ENCODE peak calls at places on chromosomes 2 and 18, in four cellular contexts. F is B cell, R is endothelial cell, S is cardiac fibroblast. G is an unnamed sample.

GRCh38 chr2:46268986-46269385 is 28.2 kb upstream of the EPAS1 start:
- DNase-seq in F (no peak), R (no peak), S (peak), G (no peak)

GRCh38 chr2:9497017-9497416 is 22.7 kb downstream of the IAH1 start:
- DNase-seq in F (no peak), R (no peak), S (no peak), G (peak)

GRCh38 chr2:102107741-102108070 is 34.8 kb upstream of the IL1R1 start:
- DNase-seq in F (no peak), R (no peak), S (peak), G (no peak)

GRCh38 chr2:105431367-105432088 is 32.7 kb upstream of the FHL2 start:
- DNase-seq in F (no peak), R (no peak), S (no peak), G (peak)

GRCh38 chr2:8500124-8501054 is 181.5 kb upstream of the ID2 start:
- DNase-seq in F (no peak), R (no peak), S (no peak), G (no peak)

GRCh38 chr2:240182966-240183365 is 42.5 kb upstream of the OTOS start:
- DNase-seq in F (no peak), R (no peak), S (no peak), G (no peak)

GRCh38 chr2:239916205-239917127 is 108.7 kb downstream of the NDUFA10 start:
- DNase-seq in F (no peak), R (no peak), S (no peak), G (peak)

GRCh38 chr2:88545118-88545517 is 82.1 kb downstream of the EIF2AK3 start:
- DNase-seq in F (no peak), R (no peak), S (peak), G (no peak)

GRCh38 chr2:47631840-47632398 is 151.0 kb upstream of the MSH6 start:
- DNase-seq in F (no peak), R (no peak), S (peak), G (no peak)

GRCh38 chr18:70998490-70998889 is 709.6 kb downstream of the SOCS6 start:
- DNase-seq in F (no peak), R (no peak), S (peak), G (no peak)
- TF ChIP-seq CTCF in F (no peak), R (no peak), S (peak), G (no peak)

GRCh38 chr2:96549967-96550786 is 13.6 kb downstream of the ARID5A start:
- DNase-seq in F (no peak), R (peak), S (no peak), G (no peak)
- TF ChIP-seq CTCF in F (no peak), R (peak), S (no peak), G (peak)

GRCh38 chr2:71696381-71696780 is 243.0 kb downstream of the DYSF start:
- DNase-seq in F (no peak), R (no peak), S (no peak), G (no peak)
- TF ChIP-seq CTCF in F (no peak), R (no peak), S (no peak), G (no peak)

GRCh38 chr2:61853848-61854434 is at the start of gene FAM161A:
- DNase-seq in F (peak), R (peak), S (peak), G (peak)

GRCh38 chr2:61855178-61855523 is 1.3 kb upstream of the FAM161A start:
- DNase-seq in F (no peak), R (peak), S (no peak), G (no peak)

GRCh38 chr2:61853086-61853847 is 593 bp downstream of the FAM161A start:
- DNase-seq in F (no peak), R (no peak), S (peak), G (no peak)

GRCh38 chr2:61854435-61855177 is 746 bp upstream of the FAM161A start:
- DNase-seq in F (peak), R (peak), S (peak), G (peak)
- TF ChIP-seq CTCF in F (no peak), R (no peak), S (no peak), G (no peak)